ENCODE peak calls at places on chromosomes 6 and 20, in eight cellular contexts. M is neural progenitor cell, T is GM12892, Y is activated T-cell treated with anti-CD3 and anti-CD28 coated beads for 1 hour, X is DMS 273 treated with DMSO at 0.1 percent for 48 hours, O is cardiac fibroblast, K is body of pancreas, D is HFFc6. B is an unnamed sample.

GRCh38 chr6:80553071-80553740 is 446.7 kb downstream of the BCKDHB start:
- DNase-seq in M (peak), T (no peak), Y (no peak), X (peak), O (no peak), K (no peak), D (no peak), B (no peak)

GRCh38 chr20:39893013-39893685 is 795.9 kb downstream of the MAFB start:
- DNase-seq in M (no peak), T (no peak), Y (no peak), X (no peak), O (no peak), K (no peak), D (no peak), B (no peak)

GRCh38 chr6:15442467-15442866 is 196.6 kb downstream of the JARID2 start:
- DNase-seq in M (no peak), T (no peak), Y (no peak), X (no peak), O (no peak), K (no peak), D (no peak), B (no peak)

GRCh38 chr6:138431276-138432062 is 27.4 kb downstream of the HEBP2 start:
- DNase-seq in M (no peak), T (no peak), Y (no peak), X (no peak), O (no peak), K (no peak), D (no peak), B (no peak)

GRCh38 chr20:40502431-40502992 is 186.5 kb downstream of the MAFB start:
- DNase-seq in M (peak), T (no peak), Y (no peak), X (no peak), O (no peak), K (no peak), D (no peak), B (no peak)

GRCh38 chr20:58839474-58839874 is 11.2 kb downstream of the GNAS-AS1 start:
- DNase-seq in M (peak), T (no peak), Y (peak), X (peak), O (peak), K (peak), D (peak), B (no peak)

GRCh38 chr6:30842754-30843610 is 41.3 kb upstream of the DDR1 start:
- DNase-seq in M (no peak), T (no peak), Y (no peak), X (peak), O (peak), K (no peak), D (no peak), B (no peak)

GRCh38 chr6:158548418-158549161 is 11.3 kb upstream of the TMEM181 start:
- DNase-seq in M (peak), T (no peak), Y (no peak), X (no peak), O (no peak), K (no peak), D (no peak), B (peak)

GRCh38 chr6:85685713-85686112 is 43.0 kb upstream of the SYNCRIP start:
- DNase-seq in M (no peak), T (peak), Y (no peak), X (no peak), O (no peak), K (no peak), D (no peak), B (no peak)

GRCh38 chr6:15417811-15418210 is 171.9 kb downstream of the JARID2 start:
- DNase-seq in M (no peak), T (no peak), Y (no peak), X (no peak), O (no peak), K (no peak), D (peak), B (no peak)

GRCh38 chr6:27630727-27631613 is 158.1 kb upstream of the ZNF184 start:
- DNase-seq in M (peak), T (no peak), Y (no peak), X (peak), O (peak), K (no peak), D (peak), B (peak)

GRCh38 chr6:71079707-71080106 is 122.8 kb upstream of the B3GAT2 start:
- DNase-seq in M (no peak), T (no peak), Y (no peak), X (no peak), O (peak), K (no peak), D (peak), B (no peak)

GRCh38 chr20:1327241-1327653 is 1.7 kb downstream of the SDCBP2 start:
- DNase-seq in M (no peak), T (no peak), Y (no peak), X (no peak), O (peak), K (peak), D (peak), B (no peak)